ENCODE peak calls at places on chromosome 14, in six cellular contexts. P, I, F, W, T and Q are unnamed samples.

GRCh38 chr14:38238881-38239280 is 17.0 kb downstream of the CLEC14A start:
- DNase-seq in P (peak; percentile 45), I (no peak), F (no peak), W (no peak), T (no peak), Q (no peak)

GRCh38 chr14:33680873-33681272 is 270.0 kb downstream of the EGLN3 start:
- DNase-seq in P (no peak), I (no peak), F (no peak), W (no peak), T (no peak), Q (no peak)

GRCh38 chr14:57302883-57303282 is 34.1 kb downstream of the AP5M1 start:
- DNase-seq in P (peak; percentile 10), I (no peak), F (no peak), W (no peak), T (no peak), Q (no peak)

GRCh38 chr14:59354666-59355065 is 110.5 kb downstream of the GPR135 start:
- DNase-seq in P (peak; percentile 75), I (no peak), F (no peak), W (no peak), T (no peak), Q (no peak)

GRCh38 chr14:47917344-47917954 is 242.0 kb upstream of the MDGA2 start:
- DNase-seq in P (peak; percentile 32), I (peak; percentile 28), F (no peak), W (no peak), T (no peak), Q (no peak)

GRCh38 chr14:95157987-95158712 is 821 bp upstream of the DICER1 start:
- DNase-seq in P (peak; percentile 52), I (no peak), F (no peak), W (no peak), T (no peak), Q (peak; percentile 2)

GRCh38 chr14:75379246-75379929 is 48.4 kb upstream of the JDP2 start:
- DNase-seq in P (no peak), I (no peak), F (no peak), W (no peak), T (no peak), Q (no peak)

GRCh38 chr14:103329421-103330347 is 4.4 kb upstream of the EIF5 start:
- DNase-seq in P (peak; percentile 43), I (no peak), F (peak; percentile 83), W (no peak), T (no peak), Q (no peak)

GRCh38 chr14:37974421-37974820 is 233.3 kb upstream of the SSTR1 start:
- DNase-seq in P (peak; percentile 69), I (no peak), F (no peak), W (no peak), T (no peak), Q (no peak)

GRCh38 chr14:92591346-92591745 is 77.8 kb downstream of the RIN3 start:
- DNase-seq in P (no peak), I (no peak), F (no peak), W (no peak), T (no peak), Q (no peak)

GRCh38 chr14:103925316-103925715 is 2.9 kb upstream of the TDRD9 start:
- DNase-seq in P (no peak), I (no peak), F (no peak), W (no peak), T (no peak), Q (no peak)

GRCh38 chr14:75871181-75871880 is 110.5 kb downstream of the TGFB3 start:
- DNase-seq in P (no peak), I (no peak), F (no peak), W (no peak), T (no peak), Q (no peak)

GRCh38 chr14:100900837-100901390 is 2.6 kb downstream of the RTL1 start:
- DNase-seq in P (peak; percentile 29), I (peak; percentile 41), F (no peak), W (no peak), T (no peak), Q (no peak)

GRCh38 chr14:51533160-51533559 is 118.5 kb upstream of the FRMD6 start:
- DNase-seq in P (peak; percentile 87), I (no peak), F (no peak), W (no peak), T (no peak), Q (no peak)

GRCh38 chr14:96122496-96122895 is 82.1 kb upstream of the BDKRB2 start:
- DNase-seq in P (peak; percentile 58), I (no peak), F (no peak), W (no peak), T (no peak), Q (no peak)

GRCh38 chr14:101705733-101706508 is 55.6 kb upstream of the PPP2R5C start:
- DNase-seq in P (peak; percentile 34), I (no peak), F (peak; percentile 58), W (no peak), T (peak; percentile 72), Q (peak; percentile 66)

GRCh38 chr14:61759878-61760277 is 2.3 kb upstream of the SNAPC1 start:
- DNase-seq in P (no peak), I (no peak), F (no peak), W (no peak), T (no peak), Q (no peak)

GRCh38 chr14:61753631-61754030 is 8.6 kb upstream of the SNAPC1 start:
- DNase-seq in P (peak; percentile 58), I (no peak), F (no peak), W (no peak), T (no peak), Q (no peak)

GRCh38 chr14:61754627-61755381 is 7.4 kb upstream of the SNAPC1 start:
- DNase-seq in P (peak; percentile 21), I (no peak), F (no peak), W (no peak), T (no peak), Q (no peak)

GRCh38 chr14:61752626-61753025 is 9.6 kb upstream of the SNAPC1 start:
- DNase-seq in P (peak; percentile 49), I (no peak), F (no peak), W (no peak), T (no peak), Q (no peak)

DNA sequence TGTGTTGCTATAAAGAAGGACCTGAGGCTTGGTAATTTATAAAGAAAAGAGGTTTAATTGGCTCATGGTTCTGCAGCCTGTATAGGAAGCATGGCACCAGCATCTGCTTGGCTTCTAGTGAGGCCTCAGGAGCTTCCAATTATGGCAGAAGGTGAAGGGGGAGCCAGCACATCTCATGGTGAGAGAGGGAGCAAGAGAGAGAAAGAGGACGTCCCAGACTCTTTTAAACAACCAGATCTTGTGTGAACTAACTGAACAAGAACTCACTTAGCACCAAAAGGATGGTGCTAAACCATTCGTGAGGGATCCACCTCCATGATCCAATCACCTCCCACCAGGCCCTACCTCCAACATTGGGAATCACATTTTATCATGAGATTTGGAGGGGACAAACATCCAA is 6.1 kb upstream of the SNAPC1 start:
- DNase-seq in P (no peak), I (no peak), F (no peak), W (no peak), T (no peak), Q (no peak)
- H3K27ac ChIP-seq in P (peak overlapping the region; percentile 20), I (no peak overlapping the region), F (no peak overlapping the region), W (no peak overlapping the region), T (no peak overlapping the region), Q (no peak overlapping the region)

GRCh38 chr14:22884721-22885523 is 1.9 kb downstream of the REM2 start:
- DNase-seq in P (no peak), I (no peak), F (no peak), W (no peak), T (no peak), Q (no peak)
- H3K4me1 ChIP-seq in P (no peaks in the 10 kb centered on the region), I (peaks cover 39% of the 10 kb centered on the region), F (no peaks in the 10 kb centered on the region), W (peaks cover 19% of the 10 kb centered on the region), T (peaks cover 44% of the 10 kb centered on the region), Q (peaks cover 49% of the 10 kb centered on the region)

GRCh38 chr14:23066855-23067744 is 9.8 kb upstream of the CDH24 start:
- DNase-seq in P (no peak), I (no peak), F (no peak), W (no peak), T (no peak), Q (no peak)
- H3K27ac ChIP-seq in P (no peak overlapping the region), I (no peak overlapping the region), F (no peak overlapping the region), W (no peak overlapping the region), T (no peak overlapping the region), Q (no peak overlapping the region)

GRCh38 chr14:61491224-61491623 is 169.8 kb downstream of the PRKCH start:
- DNase-seq in P (no peak), I (no peak), F (peak; percentile 73), W (no peak), T (no peak), Q (no peak)

GRCh38 chr14:61491876-61492440 is 170.6 kb downstream of the PRKCH start:
- DNase-seq in P (no peak), I (no peak), F (no peak), W (no peak), T (no peak), Q (no peak)

GRCh38 chr14:61493996-61494395 is 172.6 kb downstream of the PRKCH start:
- DNase-seq in P (peak; percentile 58), I (no peak), F (no peak), W (no peak), T (no peak), Q (no peak)

GRCh38 chr14:61493239-61493638 is 171.9 kb downstream of the PRKCH start:
- DNase-seq in P (peak; percentile 94), I (no peak), F (no peak), W (no peak), T (no peak), Q (no peak)

DNA sequence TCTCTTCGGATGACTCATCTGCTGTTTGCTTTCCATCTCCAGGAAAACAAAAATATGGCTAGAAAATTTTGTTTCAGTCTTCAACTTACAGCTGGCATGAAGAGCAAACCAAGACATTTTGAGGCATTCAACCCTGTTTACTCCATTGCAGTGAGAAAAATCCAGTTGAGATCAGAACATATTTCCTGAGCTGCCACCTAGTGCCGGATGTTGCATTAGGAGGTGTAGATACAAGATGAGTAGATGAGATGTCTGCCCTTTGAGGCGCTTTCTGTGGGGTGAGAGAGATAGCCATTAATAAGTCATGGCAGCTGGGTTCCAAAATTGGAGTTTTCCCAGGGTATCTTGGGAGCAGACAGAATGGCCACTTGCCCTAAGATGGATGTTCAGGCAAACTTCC is 171.1 kb downstream of the PRKCH start:
- DNase-seq in P (no peak), I (no peak), F (no peak), W (no peak), T (no peak), Q (no peak)
- H3K4me1 ChIP-seq in P (peaks cover 40% of the 10 kb centered on the region), I (peaks cover 16% of the 10 kb centered on the region), F (peaks cover 16% of the 10 kb centered on the region), W (peaks cover 20% of the 10 kb centered on the region), T (peaks cover 26% of the 10 kb centered on the region), Q (peaks cover 41% of the 10 kb centered on the region)

DNA sequence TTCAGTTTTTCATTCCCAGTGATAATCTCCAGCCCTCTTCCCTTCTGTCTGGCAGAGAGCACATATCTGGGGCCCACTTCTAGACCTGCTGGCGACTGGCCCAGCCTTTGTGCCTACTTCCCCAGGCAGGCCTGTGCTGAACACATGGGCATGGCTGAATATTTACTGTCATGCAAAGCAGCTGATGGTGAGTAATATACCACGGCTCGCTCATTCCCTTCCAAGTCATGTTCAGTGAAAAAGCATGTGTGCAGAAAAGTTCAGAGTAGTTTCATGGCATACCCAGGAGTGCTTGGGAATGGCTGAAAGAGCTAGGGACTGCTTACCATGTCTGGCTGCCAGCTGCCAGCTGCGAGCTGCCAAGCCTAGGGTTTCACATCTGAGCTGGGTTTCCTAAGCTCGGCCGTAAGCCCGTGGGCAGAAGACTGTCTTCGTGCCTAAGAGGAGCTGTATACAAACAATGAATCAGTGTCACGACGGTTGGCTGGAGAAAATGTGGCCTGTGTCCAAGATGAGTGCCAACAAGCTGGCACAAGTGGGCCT is 179.9 kb upstream of the PELI2 start:
- DNase-seq in P (peak; percentile 64), I (no peak), F (no peak), W (no peak), T (no peak), Q (no peak)
- H3K27ac ChIP-seq in P (no peak overlapping the region), I (no peak overlapping the region), F (no peak overlapping the region), W (no peak overlapping the region), T (no peak overlapping the region), Q (no peak overlapping the region)